ENCODE peak calls at places on chromosomes 16 and 17, in nine cellular contexts. Z, V, W, Q, N, I, B, L and D are unnamed samples.

GRCh38 chr16:5928476-5929055 is 831.0 kb upstream of the EEF2KMT start:
- DNase-seq in W (no peak), B (no peak), Q (no peak), I (no peak), N (no peak), V (no peak), L (no peak), Z (no peak), D (no peak)

GRCh38 chr16:83095926-83096692 is 469.3 kb downstream of the CDH13 start:
- DNase-seq in B (no peak), V (no peak), I (no peak), L (no peak), Z (peak; percentile 21), Q (no peak), N (peak; percentile 14), W (peak; percentile 40), D (no peak)

GRCh38 chr17:20203761-20204263 is 194.7 kb downstream of the SPECC1 start:
- DNase-seq in L (no peak), W (no peak), B (no peak), Q (no peak), Z (peak; percentile 27), I (no peak), V (no peak), N (no peak), D (no peak)

GRCh38 chr17:72447251-72447640 is 326.4 kb downstream of the SOX9 start:
- DNase-seq in B (no peak), V (no peak), W (no peak), N (no peak), Q (no peak), L (no peak), Z (no peak), I (no peak), D (peak; percentile 43)

GRCh38 chr17:81715107-81715871 is 3.2 kb downstream of the SLC25A10 start:
- DNase-seq in B (no peak), W (no peak), I (no peak), Q (no peak), V (no peak), N (no peak), L (no peak), Z (no peak), D (peak; percentile 82)

GRCh38 chr17:56109811-56110210 is 43.5 kb upstream of the ANKFN1 start:
- DNase-seq in I (no peak), Z (no peak), B (no peak), Q (no peak), N (no peak), L (no peak), V (no peak), W (no peak), D (no peak)

GRCh38 chr17:64507418-64507766 is 615 bp downstream of the CEP95 start:
- DNase-seq in V (peak; percentile 18), Q (no peak), B (peak; percentile 31), I (no peak), N (peak; percentile 77), W (no peak), L (no peak), Z (peak; percentile 90), D (peak; percentile 80)

GRCh38 chr17:33090806-33091205 is 99.2 kb downstream of the SPACA3 start:
- DNase-seq in B (no peak), Z (no peak), I (no peak), L (no peak), N (no peak), Q (no peak), W (no peak), V (no peak), D (no peak)

GRCh38 chr16:12501727-12502457 is 301.8 kb downstream of the CPPED1 start:
- DNase-seq in Z (no peak), L (no peak), Q (no peak), W (peak; percentile 47), B (no peak), I (no peak), V (no peak), N (no peak), D (no peak)

GRCh38 chr17:42294469-42295398 is 6.4 kb downstream of the STAT5A start:
- DNase-seq in Q (no peak), B (no peak), N (no peak), V (no peak), I (no peak), W (no peak), L (no peak), Z (no peak), D (peak; percentile 74)

GRCh38 chr16:64654137-64654652 is 467.7 kb downstream of the CDH11 start:
- DNase-seq in B (no peak), Z (peak; percentile 61), I (no peak), W (no peak), V (no peak), L (no peak), Q (no peak), N (peak; percentile 51), D (no peak)

GRCh38 chr17:61511480-61512182 is 59.4 kb downstream of the TBX4 start:
- DNase-seq in Z (peak; percentile 4), Q (no peak), I (no peak), B (no peak), N (no peak), V (no peak), L (no peak), W (no peak), D (no peak)

GRCh38 chr17:59361916-59362810 is 30.7 kb downstream of the YPEL2 start:
- DNase-seq in Z (peak; percentile 88), W (no peak), I (no peak), N (peak; percentile 90), Q (no peak), B (no peak), L (no peak), V (no peak), D (no peak)

GRCh38 chr17:81241648-81242420 is 2.7 kb downstream of the NDUFAF8 start:
- DNase-seq in L (no peak), V (peak; percentile 44), N (peak; percentile 30), Q (no peak), Z (peak; percentile 67), I (peak; percentile 73), W (no peak), B (no peak), D (peak; percentile 97)

GRCh38 chr16:83779881-83780280 is 27.9 kb upstream of the HSBP1 start:
- DNase-seq in W (no peak), N (peak; percentile 66), B (no peak), I (no peak), Q (no peak), L (no peak), Z (peak; percentile 74), V (no peak), D (peak; percentile 87)

GRCh38 chr17:78611636-78612035 is 34.4 kb upstream of the DNAH17 start:
- DNase-seq in W (no peak), V (peak; percentile 23), I (no peak), L (peak; percentile 15), Q (no peak), Z (no peak), N (peak; percentile 21), B (no peak), D (no peak)

GRCh38 chr16:81313731-81314602 is 795 bp upstream of the GAN start:
- DNase-seq in N (no peak), V (no peak), Z (peak; percentile 40), W (peak; percentile 44), B (no peak), I (no peak), L (no peak), Q (no peak), D (no peak)

GRCh38 chr17:49015924-49016774 is 19.0 kb downstream of the IGF2BP1 start:
- DNase-seq in L (no peak), N (peak; percentile 33), B (no peak), I (no peak), W (peak; percentile 43), V (no peak), Q (no peak), Z (no peak), D (peak; percentile 90)
- H3K4me1 ChIP-seq in L (no peaks in the 10 kb centered on the region), N (peaks cover 6% of the 10 kb centered on the region), B (no peaks in the 10 kb centered on the region), I (no peaks in the 10 kb centered on the region), W (peaks cover 86% of the 10 kb centered on the region), V (no peaks in the 10 kb centered on the region), Q (no peaks in the 10 kb centered on the region), Z (peaks cover 35% of the 10 kb centered on the region), D (peaks cover 25% of the 10 kb centered on the region)

GRCh38 chr16:85579199-85579598 is 33.9 kb upstream of the GSE1 start:
- DNase-seq in L (no peak), Z (no peak), N (no peak), V (no peak), B (no peak), Q (no peak), I (no peak), W (no peak), D (no peak)
- H3K4me1 ChIP-seq in L (peaks cover 38% of the 10 kb centered on the region), Z (peaks cover 34% of the 10 kb centered on the region), N (peaks cover 21% of the 10 kb centered on the region), V (peaks cover 39% of the 10 kb centered on the region), B (peaks cover 23% of the 10 kb centered on the region), Q (peaks cover 56% of the 10 kb centered on the region), I (peaks cover 79% of the 10 kb centered on the region), W (peaks cover 10% of the 10 kb centered on the region), D (peaks cover 15% of the 10 kb centered on the region)

DNA sequence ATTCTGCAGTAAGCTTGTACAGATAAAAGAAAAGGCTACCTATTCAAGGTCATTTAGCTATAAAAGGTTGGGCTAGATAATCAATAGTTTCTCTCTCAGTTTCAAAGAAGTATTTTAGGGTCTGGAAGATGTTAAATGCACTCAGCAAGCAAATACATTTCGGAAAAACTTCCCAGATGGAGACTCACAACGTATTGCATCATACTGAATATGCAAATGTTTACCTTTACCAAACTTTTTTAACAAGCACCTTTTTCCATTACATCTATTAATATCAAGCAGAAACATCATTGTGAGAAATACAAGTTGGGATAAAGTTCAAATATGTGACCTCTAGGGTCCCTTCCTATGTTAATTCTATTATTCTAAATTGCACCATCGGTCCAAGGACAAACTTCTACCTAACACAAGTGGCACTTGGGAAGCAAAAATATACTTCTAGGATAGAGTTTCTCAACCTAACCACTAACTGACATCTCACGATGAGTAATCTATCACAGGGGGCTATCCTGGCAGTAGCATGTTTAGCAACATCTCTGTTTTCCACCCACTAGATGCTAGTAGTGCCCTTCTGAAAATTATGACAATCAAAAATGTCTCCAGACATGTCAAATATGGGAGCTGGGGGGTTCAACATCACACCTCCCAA is 14.6 kb downstream of the KANSL1 start:
- DNase-seq in V (no peak), Z (peak; percentile 66), B (no peak), Q (no peak), I (no peak), L (no peak), W (no peak), N (peak; percentile 53), D (peak; percentile 78)
- H3K4me1 ChIP-seq in V (peaks cover 81% of the 10 kb centered on the region), Z (peaks cover 33% of the 10 kb centered on the region), B (peaks cover 59% of the 10 kb centered on the region), Q (peaks cover 75% of the 10 kb centered on the region), I (peaks cover 92% of the 10 kb centered on the region), L (peaks cover 89% of the 10 kb centered on the region), W (peaks cover 5% of the 10 kb centered on the region), N (peaks cover 3% of the 10 kb centered on the region), D (peaks cover 24% of the 10 kb centered on the region)

GRCh38 chr16:3865241-3865640 is 15.3 kb downstream of the CREBBP start:
- DNase-seq in V (no peak), B (no peak), W (no peak), L (no peak), Q (no peak), Z (no peak), I (no peak), N (no peak), D (no peak)

GRCh38 chr16:3866703-3867431 is 13.6 kb downstream of the CREBBP start:
- DNase-seq in L (no peak), W (no peak), B (no peak), I (no peak), V (no peak), Q (no peak), Z (no peak), N (no peak), D (no peak)

GRCh38 chr16:3861808-3862451 is 18.6 kb downstream of the CREBBP start:
- DNase-seq in B (no peak), V (no peak), I (no peak), L (peak; percentile 59), N (no peak), Z (peak; percentile 45), Q (no peak), W (no peak), D (peak; percentile 74)

GRCh38 chr16:3864562-3864961 is 16.0 kb downstream of the CREBBP start:
- DNase-seq in W (no peak), I (no peak), L (no peak), V (no peak), Q (no peak), B (no peak), N (no peak), Z (no peak), D (no peak)

GRCh38 chr16:3863587-3863986 is 16.9 kb downstream of the CREBBP start:
- DNase-seq in Z (no peak), W (no peak), L (no peak), B (no peak), I (no peak), V (no peak), Q (no peak), N (no peak), D (no peak)
- H3K4me1 ChIP-seq in Z (peaks cover 53% of the 10 kb centered on the region), W (peaks cover 5% of the 10 kb centered on the region), L (peaks cover 89% of the 10 kb centered on the region), B (peaks cover 30% of the 10 kb centered on the region), I (peaks cover 75% of the 10 kb centered on the region), V (peaks cover 93% of the 10 kb centered on the region), Q (peaks cover 82% of the 10 kb centered on the region), N (peaks cover 6% of the 10 kb centered on the region), D (peaks cover 12% of the 10 kb centered on the region)